ENCODE peak calls at places on chromosomes 16 and 17, in nine cellular contexts. One of them, this sample, is unnamed.
A peak's percentile ranks its signal among the peaks of the same experiment; 100 is the strongest.

GRCh38 chr17:5881849-5882248 is 188.3 kb upstream of the WSCD1 start:
- DNase-seq in stimulated activated naive CD8-positive, alpha-beta T cell treated with anti-CD3 and anti-CD28 coated beads, Interleukin-15, Interleukin-2, amounts not matched to agents 100 U/mL and 50 U/mL, for 24 hours: no peak
- DNase-seq in T-helper 22 cell: no peak
- DNase-seq in astrocyte of the hippocampus: no peak
- DNase-seq in HEK293T: no peak
- DNase-seq in NCI-H510A: no peak
- DNase-seq in GM18507: no peak
- DNase-seq in AG09309: no peak
- DNase-seq in dorsolateral prefrontal cortex: no peak
- DNase-seq in this sample: no peak

GRCh38 chr17:77363821-77364361 is 223.1 kb downstream of the SEC14L1 start:
- DNase-seq in stimulated activated naive CD8-positive, alpha-beta T cell treated with anti-CD3 and anti-CD28 coated beads, Interleukin-15, Interleukin-2, amounts not matched to agents 100 U/mL and 50 U/mL, for 24 hours: peak; percentile 63
- DNase-seq in T-helper 22 cell: no peak
- DNase-seq in astrocyte of the hippocampus: peak; percentile 77
- DNase-seq in HEK293T: no peak
- DNase-seq in NCI-H510A: no peak
- DNase-seq in GM18507: no peak
- DNase-seq in AG09309: no peak
- DNase-seq in dorsolateral prefrontal cortex: peak; percentile 51
- DNase-seq in this sample: peak; percentile 66

GRCh38 chr16:23521037-23521743 is 10.9 kb upstream of the GGA2 start:
- DNase-seq in stimulated activated naive CD8-positive, alpha-beta T cell treated with anti-CD3 and anti-CD28 coated beads, Interleukin-15, Interleukin-2, amounts not matched to agents 100 U/mL and 50 U/mL, for 24 hours: no peak
- DNase-seq in T-helper 22 cell: no peak
- DNase-seq in astrocyte of the hippocampus: no peak
- DNase-seq in HEK293T: no peak
- DNase-seq in NCI-H510A: no peak
- DNase-seq in GM18507: no peak
- DNase-seq in AG09309: no peak
- DNase-seq in dorsolateral prefrontal cortex: no peak
- DNase-seq in this sample: no peak

GRCh38 chr17:36135465-36135864 is 31.8 kb downstream of the CCL4 start:
- DNase-seq in stimulated activated naive CD8-positive, alpha-beta T cell treated with anti-CD3 and anti-CD28 coated beads, Interleukin-15, Interleukin-2, amounts not matched to agents 100 U/mL and 50 U/mL, for 24 hours: no peak
- DNase-seq in T-helper 22 cell: no peak
- DNase-seq in astrocyte of the hippocampus: no peak
- DNase-seq in HEK293T: no peak
- DNase-seq in NCI-H510A: no peak
- DNase-seq in GM18507: no peak
- DNase-seq in AG09309: no peak
- DNase-seq in dorsolateral prefrontal cortex: no peak
- DNase-seq in this sample: no peak

GRCh38 chr16:54620197-54620596 is 310.5 kb upstream of the IRX5 start:
- DNase-seq in stimulated activated naive CD8-positive, alpha-beta T cell treated with anti-CD3 and anti-CD28 coated beads, Interleukin-15, Interleukin-2, amounts not matched to agents 100 U/mL and 50 U/mL, for 24 hours: no peak
- DNase-seq in T-helper 22 cell: no peak
- DNase-seq in astrocyte of the hippocampus: no peak
- DNase-seq in HEK293T: no peak
- DNase-seq in NCI-H510A: no peak
- DNase-seq in GM18507: no peak
- DNase-seq in AG09309: no peak
- DNase-seq in dorsolateral prefrontal cortex: no peak
- DNase-seq in this sample: no peak

GRCh38 chr16:14579266-14579665 is 50.8 kb downstream of the PARN start:
- DNase-seq in stimulated activated naive CD8-positive, alpha-beta T cell treated with anti-CD3 and anti-CD28 coated beads, Interleukin-15, Interleukin-2, amounts not matched to agents 100 U/mL and 50 U/mL, for 24 hours: no peak
- DNase-seq in T-helper 22 cell: no peak
- DNase-seq in astrocyte of the hippocampus: no peak
- DNase-seq in HEK293T: no peak
- DNase-seq in NCI-H510A: no peak
- DNase-seq in GM18507: no peak
- DNase-seq in AG09309: no peak
- DNase-seq in dorsolateral prefrontal cortex: no peak
- DNase-seq in this sample: no peak

GRCh38 chr17:10151667-10152496 is 46.5 kb downstream of the GAS7 start:
- DNase-seq in stimulated activated naive CD8-positive, alpha-beta T cell treated with anti-CD3 and anti-CD28 coated beads, Interleukin-15, Interleukin-2, amounts not matched to agents 100 U/mL and 50 U/mL, for 24 hours: no peak
- DNase-seq in T-helper 22 cell: no peak
- DNase-seq in astrocyte of the hippocampus: peak; percentile 79
- DNase-seq in HEK293T: no peak
- DNase-seq in NCI-H510A: no peak
- DNase-seq in GM18507: no peak
- DNase-seq in AG09309: no peak
- DNase-seq in dorsolateral prefrontal cortex: no peak
- DNase-seq in this sample: no peak

GRCh38 chr17:35082073-35082657 is 18.7 kb upstream of the RFFL start:
- DNase-seq in stimulated activated naive CD8-positive, alpha-beta T cell treated with anti-CD3 and anti-CD28 coated beads, Interleukin-15, Interleukin-2, amounts not matched to agents 100 U/mL and 50 U/mL, for 24 hours: no peak
- DNase-seq in T-helper 22 cell: no peak
- DNase-seq in astrocyte of the hippocampus: peak; percentile 86
- DNase-seq in HEK293T: no peak
- DNase-seq in NCI-H510A: no peak
- DNase-seq in GM18507: no peak
- DNase-seq in AG09309: peak; percentile 67
- DNase-seq in dorsolateral prefrontal cortex: no peak
- DNase-seq in this sample: no peak

GRCh38 chr16:89704281-89704680 is 2.8 kb upstream of the SPATA2L start:
- DNase-seq in stimulated activated naive CD8-positive, alpha-beta T cell treated with anti-CD3 and anti-CD28 coated beads, Interleukin-15, Interleukin-2, amounts not matched to agents 100 U/mL and 50 U/mL, for 24 hours: no peak
- DNase-seq in T-helper 22 cell: no peak
- DNase-seq in astrocyte of the hippocampus: peak; percentile 0
- DNase-seq in HEK293T: no peak
- DNase-seq in NCI-H510A: no peak
- DNase-seq in GM18507: no peak
- DNase-seq in AG09309: no peak
- DNase-seq in dorsolateral prefrontal cortex: no peak
- DNase-seq in this sample: no peak

GRCh38 chr16:81175325-81175891 is 63.1 kb upstream of the BCO1 start:
- DNase-seq in stimulated activated naive CD8-positive, alpha-beta T cell treated with anti-CD3 and anti-CD28 coated beads, Interleukin-15, Interleukin-2, amounts not matched to agents 100 U/mL and 50 U/mL, for 24 hours: no peak
- DNase-seq in T-helper 22 cell: no peak
- DNase-seq in astrocyte of the hippocampus: peak; percentile 61
- DNase-seq in HEK293T: no peak
- DNase-seq in NCI-H510A: no peak
- DNase-seq in GM18507: no peak
- DNase-seq in AG09309: peak; percentile 33
- DNase-seq in dorsolateral prefrontal cortex: no peak
- DNase-seq in this sample: no peak

GRCh38 chr17:57916925-57917858 is 38.0 kb downstream of the CUEDC1 start:
- DNase-seq in stimulated activated naive CD8-positive, alpha-beta T cell treated with anti-CD3 and anti-CD28 coated beads, Interleukin-15, Interleukin-2, amounts not matched to agents 100 U/mL and 50 U/mL, for 24 hours: peak; percentile 16
- DNase-seq in T-helper 22 cell: no peak
- DNase-seq in astrocyte of the hippocampus: no peak
- DNase-seq in HEK293T: no peak
- DNase-seq in NCI-H510A: peak; percentile 97
- DNase-seq in GM18507: no peak
- DNase-seq in AG09309: no peak
- DNase-seq in dorsolateral prefrontal cortex: no peak
- DNase-seq in this sample: no peak

GRCh38 chr16:55508271-55508921 is 476 bp upstream of the LPCAT2 start:
- DNase-seq in stimulated activated naive CD8-positive, alpha-beta T cell treated with anti-CD3 and anti-CD28 coated beads, Interleukin-15, Interleukin-2, amounts not matched to agents 100 U/mL and 50 U/mL, for 24 hours: no peak
- DNase-seq in T-helper 22 cell: no peak
- DNase-seq in astrocyte of the hippocampus: no peak
- DNase-seq in HEK293T: no peak
- DNase-seq in NCI-H510A: no peak
- DNase-seq in GM18507: no peak
- DNase-seq in AG09309: no peak
- DNase-seq in dorsolateral prefrontal cortex: no peak
- DNase-seq in this sample: no peak

GRCh38 chr16:21937387-21937829 is 15.8 kb upstream of the UQCRC2 start:
- DNase-seq in stimulated activated naive CD8-positive, alpha-beta T cell treated with anti-CD3 and anti-CD28 coated beads, Interleukin-15, Interleukin-2, amounts not matched to agents 100 U/mL and 50 U/mL, for 24 hours: no peak
- DNase-seq in T-helper 22 cell: no peak
- DNase-seq in astrocyte of the hippocampus: no peak
- DNase-seq in HEK293T: no peak
- DNase-seq in NCI-H510A: no peak
- DNase-seq in GM18507: no peak
- DNase-seq in AG09309: no peak
- DNase-seq in dorsolateral prefrontal cortex: no peak
- DNase-seq in this sample: no peak

GRCh38 chr16:84585886-84586285 is 32.0 kb downstream of the COTL1 start:
- DNase-seq in stimulated activated naive CD8-positive, alpha-beta T cell treated with anti-CD3 and anti-CD28 coated beads, Interleukin-15, Interleukin-2, amounts not matched to agents 100 U/mL and 50 U/mL, for 24 hours: no peak
- DNase-seq in T-helper 22 cell: no peak
- DNase-seq in astrocyte of the hippocampus: no peak
- DNase-seq in HEK293T: peak; percentile 53
- DNase-seq in NCI-H510A: peak; percentile 47
- DNase-seq in GM18507: no peak
- DNase-seq in AG09309: no peak
- DNase-seq in dorsolateral prefrontal cortex: peak; percentile 80
- DNase-seq in this sample: no peak

GRCh38 chr16:85652431-85653221 is 36.1 kb downstream of the GINS2 start:
- DNase-seq in stimulated activated naive CD8-positive, alpha-beta T cell treated with anti-CD3 and anti-CD28 coated beads, Interleukin-15, Interleukin-2, amounts not matched to agents 100 U/mL and 50 U/mL, for 24 hours: peak; percentile 32
- DNase-seq in T-helper 22 cell: no peak
- DNase-seq in astrocyte of the hippocampus: peak; percentile 79
- DNase-seq in HEK293T: peak; percentile 50
- DNase-seq in NCI-H510A: peak; percentile 50
- DNase-seq in GM18507: no peak
- DNase-seq in AG09309: no peak
- DNase-seq in dorsolateral prefrontal cortex: peak; percentile 80
- DNase-seq in this sample: peak; percentile 84

GRCh38 chr17:81859906-81860755 is at the start of gene P4HB:
- DNase-seq in stimulated activated naive CD8-positive, alpha-beta T cell treated with anti-CD3 and anti-CD28 coated beads, Interleukin-15, Interleukin-2, amounts not matched to agents 100 U/mL and 50 U/mL, for 24 hours: peak; percentile 97
- DNase-seq in T-helper 22 cell: no peak
- DNase-seq in astrocyte of the hippocampus: peak; percentile 32
- DNase-seq in HEK293T: peak; percentile 97
- DNase-seq in NCI-H510A: no peak
- DNase-seq in GM18507: no peak
- DNase-seq in AG09309: no peak
- DNase-seq in dorsolateral prefrontal cortex: no peak
- DNase-seq in this sample: no peak

GRCh38 chr17:29620779-29621500 is 1.8 kb downstream of the CORO6 start:
- DNase-seq in stimulated activated naive CD8-positive, alpha-beta T cell treated with anti-CD3 and anti-CD28 coated beads, Interleukin-15, Interleukin-2, amounts not matched to agents 100 U/mL and 50 U/mL, for 24 hours: no peak
- DNase-seq in T-helper 22 cell: no peak
- DNase-seq in astrocyte of the hippocampus: no peak
- DNase-seq in HEK293T: no peak
- DNase-seq in NCI-H510A: no peak
- DNase-seq in GM18507: no peak
- DNase-seq in AG09309: no peak
- DNase-seq in dorsolateral prefrontal cortex: no peak
- DNase-seq in this sample: no peak

GRCh38 chr17:76053230-76054111 is 18.8 kb downstream of the SRP68 start:
- DNase-seq in stimulated activated naive CD8-positive, alpha-beta T cell treated with anti-CD3 and anti-CD28 coated beads, Interleukin-15, Interleukin-2, amounts not matched to agents 100 U/mL and 50 U/mL, for 24 hours: peak; percentile 31
- DNase-seq in T-helper 22 cell: no peak
- DNase-seq in astrocyte of the hippocampus: peak; percentile 45
- DNase-seq in HEK293T: no peak
- DNase-seq in NCI-H510A: no peak
- DNase-seq in GM18507: no peak
- DNase-seq in AG09309: no peak
- DNase-seq in dorsolateral prefrontal cortex: no peak
- DNase-seq in this sample: no peak

GRCh38 chr17:40176409-40177110 is 710 bp upstream of the RAPGEFL1 start:
- DNase-seq in stimulated activated naive CD8-positive, alpha-beta T cell treated with anti-CD3 and anti-CD28 coated beads, Interleukin-15, Interleukin-2, amounts not matched to agents 100 U/mL and 50 U/mL, for 24 hours: no peak
- DNase-seq in T-helper 22 cell: no peak
- DNase-seq in astrocyte of the hippocampus: no peak
- DNase-seq in HEK293T: no peak
- DNase-seq in NCI-H510A: peak; percentile 83
- DNase-seq in GM18507: no peak
- DNase-seq in AG09309: no peak
- DNase-seq in dorsolateral prefrontal cortex: no peak
- DNase-seq in this sample: no peak

GRCh38 chr17:34218757-34219156 is 36.3 kb upstream of the CCL2 start:
- DNase-seq in stimulated activated naive CD8-positive, alpha-beta T cell treated with anti-CD3 and anti-CD28 coated beads, Interleukin-15, Interleukin-2, amounts not matched to agents 100 U/mL and 50 U/mL, for 24 hours: no peak
- DNase-seq in T-helper 22 cell: no peak
- DNase-seq in astrocyte of the hippocampus: no peak
- DNase-seq in HEK293T: no peak
- DNase-seq in NCI-H510A: no peak
- DNase-seq in GM18507: no peak
- DNase-seq in AG09309: no peak
- DNase-seq in dorsolateral prefrontal cortex: no peak
- DNase-seq in this sample: no peak

GRCh38 chr17:81035389-81036127 is 607 bp downstream of the BAIAP2 start:
- DNase-seq in stimulated activated naive CD8-positive, alpha-beta T cell treated with anti-CD3 and anti-CD28 coated beads, Interleukin-15, Interleukin-2, amounts not matched to agents 100 U/mL and 50 U/mL, for 24 hours: peak; percentile 29
- DNase-seq in T-helper 22 cell: no peak
- DNase-seq in astrocyte of the hippocampus: peak; percentile 67
- DNase-seq in HEK293T: no peak
- DNase-seq in NCI-H510A: no peak
- DNase-seq in GM18507: no peak
- DNase-seq in AG09309: no peak
- DNase-seq in dorsolateral prefrontal cortex: no peak
- DNase-seq in this sample: no peak

GRCh38 chr17:4509923-4510614 is 11.4 kb downstream of the SPNS2 start:
- DNase-seq in stimulated activated naive CD8-positive, alpha-beta T cell treated with anti-CD3 and anti-CD28 coated beads, Interleukin-15, Interleukin-2, amounts not matched to agents 100 U/mL and 50 U/mL, for 24 hours: no peak
- DNase-seq in T-helper 22 cell: no peak
- DNase-seq in astrocyte of the hippocampus: peak; percentile 46
- DNase-seq in HEK293T: no peak
- DNase-seq in NCI-H510A: no peak
- DNase-seq in GM18507: no peak
- DNase-seq in AG09309: no peak
- DNase-seq in dorsolateral prefrontal cortex: peak; percentile 82
- DNase-seq in this sample: no peak

GRCh38 chr17:12053552-12053951 is 32.9 kb downstream of the MAP2K4 start:
- DNase-seq in stimulated activated naive CD8-positive, alpha-beta T cell treated with anti-CD3 and anti-CD28 coated beads, Interleukin-15, Interleukin-2, amounts not matched to agents 100 U/mL and 50 U/mL, for 24 hours: no peak
- DNase-seq in T-helper 22 cell: no peak
- DNase-seq in astrocyte of the hippocampus: no peak
- DNase-seq in HEK293T: no peak
- DNase-seq in NCI-H510A: no peak
- DNase-seq in GM18507: no peak
- DNase-seq in AG09309: no peak
- DNase-seq in dorsolateral prefrontal cortex: no peak
- DNase-seq in this sample: no peak

GRCh38 chr17:3754458-3755334 is 31.0 kb downstream of the HASPIN start:
- DNase-seq in stimulated activated naive CD8-positive, alpha-beta T cell treated with anti-CD3 and anti-CD28 coated beads, Interleukin-15, Interleukin-2, amounts not matched to agents 100 U/mL and 50 U/mL, for 24 hours: peak; percentile 74
- DNase-seq in T-helper 22 cell: peak; percentile 69
- DNase-seq in astrocyte of the hippocampus: peak; percentile 33
- DNase-seq in HEK293T: peak; percentile 90
- DNase-seq in NCI-H510A: peak; percentile 58
- DNase-seq in GM18507: peak; percentile 53
- DNase-seq in AG09309: no peak
- DNase-seq in dorsolateral prefrontal cortex: no peak
- DNase-seq in this sample: no peak

GRCh38 chr16:72434159-72434558 is 262.2 kb upstream of the PMFBP1 start:
- DNase-seq in stimulated activated naive CD8-positive, alpha-beta T cell treated with anti-CD3 and anti-CD28 coated beads, Interleukin-15, Interleukin-2, amounts not matched to agents 100 U/mL and 50 U/mL, for 24 hours: no peak
- DNase-seq in T-helper 22 cell: no peak
- DNase-seq in astrocyte of the hippocampus: peak; percentile 57
- DNase-seq in HEK293T: no peak
- DNase-seq in NCI-H510A: no peak
- DNase-seq in GM18507: no peak
- DNase-seq in AG09309: no peak
- DNase-seq in dorsolateral prefrontal cortex: no peak
- DNase-seq in this sample: no peak

GRCh38 chr16:3171181-3171854 is 16.7 kb upstream of the OR1F1 start:
- DNase-seq in stimulated activated naive CD8-positive, alpha-beta T cell treated with anti-CD3 and anti-CD28 coated beads, Interleukin-15, Interleukin-2, amounts not matched to agents 100 U/mL and 50 U/mL, for 24 hours: peak; percentile 76
- DNase-seq in T-helper 22 cell: peak; percentile 47
- DNase-seq in astrocyte of the hippocampus: no peak
- DNase-seq in HEK293T: no peak
- DNase-seq in NCI-H510A: no peak
- DNase-seq in GM18507: no peak
- DNase-seq in AG09309: no peak
- DNase-seq in dorsolateral prefrontal cortex: no peak
- DNase-seq in this sample: no peak

GRCh38 chr17:70190959-70191805 is 21.9 kb downstream of the KCNJ2 start:
- DNase-seq in stimulated activated naive CD8-positive, alpha-beta T cell treated with anti-CD3 and anti-CD28 coated beads, Interleukin-15, Interleukin-2, amounts not matched to agents 100 U/mL and 50 U/mL, for 24 hours: no peak
- DNase-seq in T-helper 22 cell: no peak
- DNase-seq in astrocyte of the hippocampus: peak; percentile 18
- DNase-seq in HEK293T: peak; percentile 10
- DNase-seq in NCI-H510A: peak; percentile 51
- DNase-seq in GM18507: no peak
- DNase-seq in AG09309: no peak
- DNase-seq in dorsolateral prefrontal cortex: no peak
- DNase-seq in this sample: no peak

GRCh38 chr16:74563828-74564263 is 43.1 kb downstream of the GLG1 start:
- DNase-seq in stimulated activated naive CD8-positive, alpha-beta T cell treated with anti-CD3 and anti-CD28 coated beads, Interleukin-15, Interleukin-2, amounts not matched to agents 100 U/mL and 50 U/mL, for 24 hours: peak; percentile 41
- DNase-seq in T-helper 22 cell: no peak
- DNase-seq in astrocyte of the hippocampus: peak; percentile 22
- DNase-seq in HEK293T: no peak
- DNase-seq in NCI-H510A: no peak
- DNase-seq in GM18507: no peak
- DNase-seq in AG09309: no peak
- DNase-seq in dorsolateral prefrontal cortex: no peak
- DNase-seq in this sample: no peak

GRCh38 chr16:84614914-84615813 is 2.7 kb downstream of the COTL1 start:
- DNase-seq in stimulated activated naive CD8-positive, alpha-beta T cell treated with anti-CD3 and anti-CD28 coated beads, Interleukin-15, Interleukin-2, amounts not matched to agents 100 U/mL and 50 U/mL, for 24 hours: no peak
- DNase-seq in T-helper 22 cell: no peak
- DNase-seq in astrocyte of the hippocampus: no peak
- DNase-seq in HEK293T: no peak
- DNase-seq in NCI-H510A: no peak
- DNase-seq in GM18507: no peak
- DNase-seq in AG09309: no peak
- DNase-seq in dorsolateral prefrontal cortex: no peak
- DNase-seq in this sample: no peak

GRCh38 chr17:12431188-12431587 is 234.5 kb upstream of the MYOCD start:
- DNase-seq in stimulated activated naive CD8-positive, alpha-beta T cell treated with anti-CD3 and anti-CD28 coated beads, Interleukin-15, Interleukin-2, amounts not matched to agents 100 U/mL and 50 U/mL, for 24 hours: no peak
- DNase-seq in T-helper 22 cell: no peak
- DNase-seq in astrocyte of the hippocampus: no peak
- DNase-seq in HEK293T: no peak
- DNase-seq in NCI-H510A: no peak
- DNase-seq in GM18507: no peak
- DNase-seq in AG09309: no peak
- DNase-seq in dorsolateral prefrontal cortex: no peak
- DNase-seq in this sample: no peak

GRCh38 chr17:4519361-4519788 is 20.7 kb downstream of the SPNS2 start:
- DNase-seq in stimulated activated naive CD8-positive, alpha-beta T cell treated with anti-CD3 and anti-CD28 coated beads, Interleukin-15, Interleukin-2, amounts not matched to agents 100 U/mL and 50 U/mL, for 24 hours: no peak
- DNase-seq in T-helper 22 cell: no peak
- DNase-seq in astrocyte of the hippocampus: peak; percentile 51
- DNase-seq in HEK293T: no peak
- DNase-seq in NCI-H510A: no peak
- DNase-seq in GM18507: no peak
- DNase-seq in AG09309: no peak
- DNase-seq in dorsolateral prefrontal cortex: no peak
- DNase-seq in this sample: peak; percentile 64